ENCODE peak calls at places on chromosome X, in five cellular contexts. I is HCT116, P is cardiac muscle cell, U is RWPE2, L is H1. S is an unnamed sample. For H3K4me1, the result is how much of the 10 kb centered on the place peaks cover.

GRCh38 chrX:97266406-97267121 is 382.9 kb downstream of the RPA4 start:
- DNase-seq in L (no peak), I (no peak), U (no peak), P (no peak), S (no peak)

GRCh38 chrX:12236156-12236555 is 97.9 kb downstream of the FRMPD4 start:
- DNase-seq in L (no peak), I (no peak), U (no peak), P (no peak), S (no peak)

GRCh38 chrX:40237745-40238178 is 140.0 kb upstream of the BCOR start:
- DNase-seq in P (no peak), L (no peak), I (no peak), U (no peak), S (no peak)

GRCh38 chrX:11792461-11793421 is 34.7 kb downstream of the MSL3 start:
- DNase-seq in U (no peak), L (no peak), P (peak), I (no peak), S (no peak)

GRCh38 chrX:153933751-153934472 is 925 bp downstream of the NAA10 start:
- DNase-seq in P (peak), U (no peak), I (no peak), L (no peak), S (no peak)

GRCh38 chrX:37350034-37350365 is 836 bp downstream of the PRRG1 start:
- DNase-seq in I (no peak), P (peak), U (no peak), L (no peak), S (no peak)

GRCh38 chrX:65690057-65690855 is 22.8 kb downstream of the MSN start:
- DNase-seq in P (peak), I (no peak), L (no peak), U (no peak), S (no peak)

GRCh38 chrX:74242050-74242449 is 61.9 kb upstream of the ZCCHC13 start:
- DNase-seq in I (no peak), U (no peak), L (no peak), P (peak), S (no peak)

GRCh38 chrX:4935846-4936245 is 1222.4 kb upstream of the PRKX start:
- DNase-seq in P (no peak), L (no peak), U (no peak), I (no peak), S (no peak)

GRCh38 chrX:17559728-17560379 is 177.4 kb upstream of the SCML1 start:
- DNase-seq in P (peak), U (no peak), L (no peak), I (peak), S (no peak)

GRCh38 chrX:71871367-71871766 is 39.3 kb upstream of the NHSL2 start:
- DNase-seq in L (no peak), P (peak), I (no peak), U (no peak), S (no peak)

GRCh38 chrX:56978172-56978571 is 17.2 kb downstream of the SPIN3 start:
- DNase-seq in L (no peak), P (peak), I (peak), U (no peak), S (peak)

GRCh38 chrX:44241551-44241950 is 101.9 kb downstream of the EFHC2 start:
- DNase-seq in L (no peak), U (no peak), I (no peak), P (no peak), S (no peak)

GRCh38 chrX:103730746-103731508 is 20.2 kb downstream of the TMEM31 start:
- DNase-seq in I (no peak), L (no peak), U (no peak), P (peak), S (no peak)

GRCh38 chrX:14032383-14032782 is 2.7 kb upstream of the GEMIN8 start:
- DNase-seq in I (no peak), L (no peak), U (no peak), P (peak), S (peak)

GRCh38 chrX:122907375-122907774 is 276.7 kb upstream of the GRIA3 start:
- DNase-seq in I (no peak), P (no peak), L (no peak), U (no peak), S (no peak)

GRCh38 chrX:71095971-71096701 is 485 bp downstream of the FOXO4 start:
- DNase-seq in P (no peak), I (peak), U (no peak), L (no peak), S (peak)

GRCh38 chrX:81215685-81216084 is 13.8 kb downstream of the SH3BGRL start:
- DNase-seq in U (no peak), L (no peak), I (no peak), P (no peak), S (no peak)

GRCh38 chrX:33447285-33447684 is 235.9 kb upstream of the DMD start:
- DNase-seq in L (no peak), U (no peak), I (no peak), P (no peak), S (no peak)

GRCh38 chrX:41561045-41561444 is 113.9 kb downstream of the NYX start:
- DNase-seq in P (peak), U (no peak), L (no peak), I (no peak), S (no peak)

GRCh38 chrX:133849676-133850075 is 135.7 kb downstream of the GPC3 start:
- DNase-seq in P (no peak), L (no peak), I (no peak), U (no peak), S (no peak)

GRCh38 chrX:8273451-8273894 is 102.4 kb upstream of the VCX2 start:
- DNase-seq in L (no peak), P (peak), I (no peak), U (no peak), S (no peak)

GRCh38 chrX:8274166-8274565 is 103.1 kb upstream of the VCX2 start:
- DNase-seq in P (peak), I (no peak), U (no peak), L (no peak), S (no peak)

GRCh38 chrX:8272846-8273245 is 101.8 kb upstream of the VCX2 start:
- DNase-seq in L (no peak), U (no peak), I (no peak), P (peak), S (no peak)
- H3K27ac ChIP-seq in L (no peak), U (peak), I (no peak), P (no peak), S (no peak)

GRCh38 chrX:114071412-114071811 is 512.5 kb upstream of the HTR2C start:
- DNase-seq in U (no peak), P (no peak), L (no peak), I (no peak), S (no peak)
- TF ChIP-seq CTCF in U (no peak), P (no peak), L (no peak), I (no peak), S (no peak)

GRCh38 chrX:15509845-15510244 is 9.2 kb downstream of the BMX start:
- DNase-seq in I (no peak), U (no peak), P (no peak), L (no peak), S (no peak)
- H3K4me1 ChIP-seq in I (under half), U (under half), P (under half), L (under half), S (under half)

GRCh38 chrX:115559672-115560071 is 1.3 kb upstream of the PLS3 start:
- DNase-seq in P (no peak), U (no peak), I (no peak), L (no peak), S (no peak)
- H3K27ac ChIP-seq in P (peak), U (peak), I (peak), L (no peak), S (no peak)

DNA sequence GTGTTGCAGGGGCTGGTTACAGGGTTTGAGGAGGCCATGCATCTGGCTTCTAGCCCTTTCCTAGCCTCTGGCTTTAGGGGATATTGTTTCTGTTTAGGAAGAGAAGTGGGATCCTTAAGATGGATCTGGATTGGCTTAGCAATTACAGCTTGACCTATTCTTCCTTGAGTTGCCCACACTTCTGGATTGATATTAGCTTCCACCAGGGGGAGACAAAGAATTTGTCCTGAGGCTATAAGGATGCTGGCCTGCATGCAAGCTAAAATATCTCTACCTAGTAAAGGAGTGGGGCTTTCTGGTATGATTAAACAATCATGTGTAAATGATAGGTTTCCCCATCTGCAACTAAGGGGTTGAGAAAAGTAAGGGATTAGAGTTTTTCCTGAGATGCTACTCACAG is 117.2 kb downstream of the TEX13C start:
- DNase-seq in U (no peak), I (no peak), P (peak), L (no peak), S (no peak)
- TF ChIP-seq CTCF in U (peak), I (no peak), P (no peak), L (no peak), S (no peak)

GRCh38 chrX:25016361-25016671 is 551 bp upstream of the ARX start:
- DNase-seq in I (no peak), P (no peak), U (no peak), L (no peak), S (no peak)
- H3K4me1 ChIP-seq in I (under half), P (under half), U (under half), L (under half), S (under half)

DNA sequence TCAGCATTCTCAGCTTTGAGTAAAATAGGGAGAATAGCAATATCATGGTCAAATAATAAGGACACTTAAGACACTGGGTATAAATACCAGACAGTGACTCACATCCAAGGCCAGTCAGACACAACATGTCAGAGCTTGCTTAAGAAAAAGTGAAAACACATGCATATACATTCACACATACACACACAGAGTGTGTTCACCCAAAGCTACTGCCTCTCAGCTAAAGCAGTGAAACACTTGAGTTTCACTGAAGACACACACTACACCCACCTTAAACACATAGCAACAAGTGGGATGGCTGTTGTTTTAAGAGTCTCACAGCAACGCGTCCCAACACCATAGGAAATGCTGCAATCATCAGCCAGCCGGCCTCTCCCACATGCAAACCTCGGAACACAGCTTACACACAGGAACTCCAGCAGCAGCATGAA is 14.4 kb downstream of the SHROOM4 start:
- DNase-seq in I (no peak), L (no peak), P (peak), U (no peak), S (no peak)
- H3K27ac ChIP-seq in I (no peak), L (no peak), P (no peak), U (peak), S (no peak)

GRCh38 chrX:129646721-129647587 is 7.8 kb downstream of the APLN start:
- DNase-seq in U (no peak), P (no peak), I (no peak), L (no peak), S (no peak)
- TF ChIP-seq CTCF in U (no peak), P (no peak), I (no peak), L (no peak), S (no peak)

GRCh38 chrX:10014462-10015373 is 47.6 kb downstream of the CLDN34 start:
- DNase-seq in U (peak), L (peak), I (peak), P (peak), S (peak)

GRCh38 chrX:10021461-10022272 is 54.5 kb downstream of the CLDN34 start:
- DNase-seq in U (no peak), L (no peak), I (no peak), P (no peak), S (no peak)

GRCh38 chrX:10016516-10017132 is 49.5 kb downstream of the CLDN34 start:
- DNase-seq in U (no peak), P (no peak), I (no peak), L (no peak), S (no peak)

GRCh38 chrX:10015711-10016515 is 48.8 kb downstream of the CLDN34 start:
- DNase-seq in I (no peak), L (no peak), P (peak), U (no peak), S (peak)

GRCh38 chrX:10017866-10018265 is 50.7 kb downstream of the CLDN34 start:
- DNase-seq in I (peak), P (peak), L (no peak), U (no peak), S (peak)
- H3K4me1 ChIP-seq in I (under half), P (under half), L (under half), U (under half), S (under half)

GRCh38 chrX:77743720-77744119 is 42.3 kb downstream of the ATRX start:
- DNase-seq in P (peak), L (no peak), U (no peak), I (no peak), S (no peak)
- H3K27ac ChIP-seq in P (no peak), L (no peak), U (no peak), I (no peak), S (no peak)

S was measured in colonic mucosa.